ENCODE peak calls at places on chromosomes 3 and 15, in four cellular contexts. J is HepG2, U is K562, O is GM12878. C is an unnamed sample.

GRCh38 chr3:126522363-126522788 is 1.6 kb upstream of the CHST13 start:
- DNase-seq in U (peak), O (no peak), J (peak), C (peak)

GRCh38 chr3:196835081-196835480 is 32.6 kb upstream of the SENP5 start:
- DNase-seq in J (peak), U (no peak), O (no peak), C (no peak)

GRCh38 chr3:132504375-132504921 is 87.1 kb downstream of the DNAJC13 start:
- DNase-seq in U (no peak), J (no peak), O (no peak), C (no peak)

GRCh38 chr3:148998715-148999413 is 7.5 kb downstream of the GYG1 start:
- DNase-seq in U (no peak), J (no peak), O (no peak), C (no peak)

GRCh38 chr3:79423417-79423816 is 344.4 kb downstream of the ROBO1 start:
- DNase-seq in O (no peak), J (no peak), U (no peak), C (no peak)

GRCh38 chr3:13259831-13260230 is 160.3 kb downstream of the NUP210 start:
- DNase-seq in O (no peak), U (no peak), J (no peak), C (no peak)

GRCh38 chr3:123292321-123293310 is 90.9 kb downstream of the SEC22A start:
- DNase-seq in U (no peak), O (no peak), J (no peak), C (no peak)

GRCh38 chr3:66609660-66610547 is 109.1 kb upstream of the LRIG1 start:
- DNase-seq in J (no peak), O (no peak), U (no peak), C (no peak)

GRCh38 chr3:103690536-103690935 is 1255.7 kb downstream of the ZPLD1 start:
- DNase-seq in U (no peak), J (no peak), O (no peak), C (no peak)

GRCh38 chr3:8503461-8503860 is 1.8 kb downstream of the LMCD1 start:
- DNase-seq in O (no peak), U (no peak), J (no peak), C (no peak)

GRCh38 chr3:141546586-141546985 is 59.8 kb downstream of the RASA2 start:
- DNase-seq in J (no peak), U (no peak), O (no peak), C (no peak)

GRCh38 chr3:62558549-62559112 is 185.3 kb upstream of the FEZF2 start:
- DNase-seq in J (peak), O (no peak), U (peak), C (peak)

GRCh38 chr3:128493221-128494151 is 485 bp upstream of the GATA2 start:
- DNase-seq in O (no peak), J (no peak), U (peak), C (no peak)

GRCh38 chr15:48645558-48646330 is at the start of gene FBN1:
- DNase-seq in U (no peak), J (peak), O (peak), C (peak)

GRCh38 chr3:123093696-123094095 is 26.9 kb downstream of the PDIA5 start:
- DNase-seq in U (no peak), J (no peak), O (no peak), C (no peak)

GRCh38 chr3:191972714-191973398 is 511.9 kb downstream of the PYDC2 start:
- DNase-seq in J (no peak), U (no peak), O (no peak), C (no peak)

GRCh38 chr3:12308517-12308916 is 19.6 kb downstream of the PPARG start:
- DNase-seq in J (peak), U (no peak), O (peak), C (no peak)

GRCh38 chr3:72052841-72053409 is 268.0 kb upstream of the PROK2 start:
- DNase-seq in U (peak), J (no peak), O (no peak), C (no peak)

GRCh38 chr3:11498646-11499045 is 145.1 kb downstream of the VGLL4 start:
- DNase-seq in U (no peak), J (peak), O (no peak), C (no peak)

GRCh38 chr15:97126556-97127233 is 796.2 kb downstream of the NR2F2 start:
- DNase-seq in O (no peak), J (no peak), U (no peak), C (peak)

GRCh38 chr3:55180161-55180560 is 252.3 kb upstream of the LRTM1 start:
- DNase-seq in J (no peak), U (no peak), O (no peak), C (no peak)

GRCh38 chr3:29335438-29335837 is 54.6 kb downstream of the RBMS3 start:
- DNase-seq in O (no peak), J (no peak), U (no peak), C (peak)

GRCh38 chr15:99605490-99605931 is 39.7 kb downstream of the MEF2A start:
- DNase-seq in J (no peak), O (no peak), U (no peak), C (no peak)

GRCh38 chr15:78070049-78070698 is 7.3 kb downstream of the TBC1D2B start:
- DNase-seq in O (no peak), U (no peak), J (no peak), C (no peak)

GRCh38 chr3:25433868-25434267 is 5.8 kb downstream of the RARB start:
- DNase-seq in J (no peak), U (peak), O (no peak), C (no peak)

GRCh38 chr15:24054547-24055245 is 367.6 kb upstream of the NDN start:
- DNase-seq in O (no peak), U (no peak), J (no peak), C (no peak)

GRCh38 chr3:32374788-32375595 is 16.7 kb upstream of the CMTM7 start:
- DNase-seq in J (peak), O (peak), U (peak), C (peak)

GRCh38 chr3:113138839-113139743 is 72.3 kb upstream of the BOC start:
- DNase-seq in U (no peak), J (no peak), O (no peak), C (no peak)

GRCh38 chr3:113136529-113136928 is 74.8 kb upstream of the BOC start:
- DNase-seq in U (no peak), O (no peak), J (no peak), C (no peak)

GRCh38 chr3:113140876-113141275 is 70.5 kb upstream of the BOC start:
- DNase-seq in O (no peak), U (no peak), J (no peak), C (no peak)

GRCh38 chr3:113132571-113132996 is 78.8 kb upstream of the BOC start:
- DNase-seq in J (peak), U (no peak), O (no peak), C (no peak)

DNA sequence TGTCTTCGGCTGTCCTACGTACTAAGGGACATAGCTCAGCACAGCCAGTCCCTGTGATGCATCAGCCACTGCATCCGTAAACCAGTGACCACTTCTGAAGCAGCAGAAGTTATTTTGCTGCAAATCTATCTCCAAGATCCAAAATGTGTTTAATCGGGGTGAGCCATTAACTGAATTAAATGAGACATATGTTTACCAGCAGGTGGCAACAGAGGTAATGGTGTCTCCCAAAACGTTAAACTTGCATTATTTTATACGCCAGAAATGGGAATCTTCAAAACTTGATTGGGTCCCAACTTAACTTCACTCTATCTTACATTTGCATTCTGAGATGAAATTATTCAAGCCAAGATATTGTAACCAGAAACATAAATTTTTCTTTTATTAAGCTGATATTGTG is 75.3 kb upstream of the BOC start:
- DNase-seq in O (no peak), U (no peak), J (no peak), C (no peak)
- TF ChIP-seq SP1 in O (no peak), U (no peak), J (no peak), C (no peak)

GRCh38 chr15:82894971-82895520 is 57.5 kb downstream of the HOMER2 start:
- DNase-seq in J (no peak), O (no peak), U (no peak), C (no peak)
- TF ChIP-seq BHLHE40 in J (no peak), O (no peak), U (no peak), C (no peak)

GRCh38 chr3:58042947-58043707 is 34.9 kb downstream of the FLNB start:
- DNase-seq in J (no peak), U (no peak), O (no peak), C (no peak)

GRCh38 chr3:58041826-58042324 is 33.7 kb downstream of the FLNB start:
- DNase-seq in U (no peak), O (peak), J (peak), C (no peak)

GRCh38 chr3:58045084-58045483 is 36.9 kb downstream of the FLNB start:
- DNase-seq in U (no peak), O (no peak), J (no peak), C (no peak)

GRCh38 chr3:58044656-58045055 is 36.4 kb downstream of the FLNB start:
- DNase-seq in O (no peak), U (no peak), J (no peak), C (no peak)

GRCh38 chr3:58043933-58044332 is 35.7 kb downstream of the FLNB start:
- DNase-seq in J (no peak), U (no peak), O (no peak), C (no peak)
- TF ChIP-seq SP1 in J (no peak), U (no peak), O (no peak), C (no peak)

GRCh38 chr3:23916886-23917815 is at the start of the genes NKIRAS1 and RPL15:
- DNase-seq in J (peak), U (peak), O (peak), C (peak)

GRCh38 chr3:23913182-23913581 is 3.6 kb downstream of the NKIRAS1 start:
- DNase-seq in U (no peak), J (no peak), O (no peak), C (no peak)

GRCh38 chr3:23913873-23914743 is 2.7 kb downstream of the NKIRAS1 start:
- DNase-seq in O (no peak), J (no peak), U (no peak), C (no peak)

GRCh38 chr3:23915537-23916108 is 1.2 kb downstream of the NKIRAS1 start:
- DNase-seq in U (no peak), J (peak), O (no peak), C (peak)

DNA sequence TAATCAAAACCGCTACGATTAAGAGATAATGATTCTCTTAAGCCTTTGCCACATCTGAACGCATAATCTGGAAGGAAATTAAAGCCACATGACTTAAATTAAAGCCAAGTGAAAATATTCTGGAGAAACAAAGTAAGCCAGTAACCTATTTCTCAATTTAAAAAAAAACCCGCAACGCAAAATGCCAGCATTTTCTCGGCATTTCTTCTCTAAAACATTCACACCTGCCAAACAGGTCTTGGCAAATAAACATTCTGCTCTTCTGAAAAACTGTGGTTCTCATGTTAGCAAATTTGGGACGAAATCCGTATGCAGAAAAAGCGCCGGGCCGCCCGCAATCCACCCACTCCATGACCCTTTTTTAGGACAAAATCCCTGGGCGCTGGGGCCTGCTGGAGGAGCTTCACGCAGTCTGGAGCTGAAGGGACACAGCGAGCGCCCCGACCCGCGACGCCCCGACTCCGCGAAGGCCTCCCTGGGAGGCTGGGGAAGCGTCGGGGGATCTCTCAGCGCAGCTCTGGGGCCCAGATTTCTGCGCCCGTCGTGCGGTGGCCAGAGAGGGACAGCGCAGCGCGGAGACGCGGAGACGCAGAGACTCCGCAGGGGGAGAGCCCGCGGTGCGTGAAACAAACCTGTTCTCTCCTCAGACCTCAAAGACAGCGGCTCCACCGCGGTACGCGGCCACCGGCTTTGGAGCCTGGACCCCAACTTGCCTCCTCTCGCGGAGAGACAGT is 471 bp downstream of the NKIRAS1 start:
- DNase-seq in J (no peak), O (no peak), U (peak), C (no peak)
- TF ChIP-seq BHLHE40 in J (no peak), O (peak), U (no peak), C (no peak)

GRCh38 chr15:54604963-54605362 is 591.8 kb downstream of the RSL24D1 start:
- DNase-seq in U (no peak), O (no peak), J (no peak), C (no peak)
- TF ChIP-seq SP1 in U (no peak), O (no peak), J (no peak), C (no peak)

GRCh38 chr3:106514431-106514830 is 645.6 kb upstream of the CBLB start:
- DNase-seq in U (no peak), O (no peak), J (no peak), C (no peak)

GRCh38 chr3:106512846-106513245 is 644.0 kb upstream of the CBLB start:
- DNase-seq in J (no peak), U (no peak), O (no peak), C (no peak)

GRCh38 chr3:106508331-106508893 is 639.6 kb upstream of the CBLB start:
- DNase-seq in J (no peak), U (no peak), O (no peak), C (no peak)

DNA sequence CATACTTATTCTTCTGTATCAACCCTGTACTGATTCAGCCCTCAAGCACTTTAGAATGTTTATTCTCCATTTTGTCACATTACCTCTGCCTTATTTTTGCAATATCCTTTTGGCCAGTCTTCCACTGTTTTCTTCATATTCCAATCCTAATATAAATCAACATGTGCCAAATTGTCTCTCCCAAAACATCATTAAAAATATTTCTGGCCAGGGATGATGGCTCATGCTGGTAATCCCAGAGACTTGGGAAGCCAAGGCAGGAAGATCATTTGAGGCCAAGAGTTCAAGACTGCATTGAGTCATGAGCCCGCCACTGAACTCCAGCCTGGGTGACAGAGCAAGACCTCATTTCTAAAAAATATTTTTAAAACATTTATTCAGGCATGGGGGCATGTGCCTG is 641.4 kb upstream of the CBLB start:
- DNase-seq in U (no peak), O (no peak), J (no peak), C (no peak)
- TF ChIP-seq BHLHE40 in U (no peak), O (no peak), J (no peak), C (no peak)

DNA sequence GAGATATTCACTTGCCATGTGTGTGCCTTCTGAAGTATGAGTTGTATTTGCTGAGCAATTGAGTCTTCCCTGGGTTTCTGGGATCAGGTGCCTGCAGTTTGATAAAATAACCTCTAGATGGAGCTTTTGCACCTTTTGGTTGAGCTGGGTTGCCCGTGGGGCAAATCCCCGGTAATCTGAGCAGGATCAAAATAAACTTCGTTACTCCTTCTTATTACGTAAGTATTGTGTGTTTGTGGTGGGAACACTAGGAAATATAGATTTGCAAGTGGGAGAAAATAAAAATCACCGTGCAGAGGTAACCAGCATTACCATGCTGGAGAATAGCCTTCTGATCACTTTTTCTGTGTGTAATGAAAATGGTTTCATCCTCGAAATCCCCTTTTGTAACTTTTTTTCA is 277.4 kb upstream of the NR2E3 start:
- DNase-seq in J (peak), U (peak), O (no peak), C (peak)
- TF ChIP-seq SP1 in J (no peak), U (no peak), O (no peak), C (no peak)

GRCh38 chr15:59392299-59392698 is 19.6 kb upstream of the MYO1E start:
- DNase-seq in J (no peak), O (no peak), U (no peak), C (no peak)

GRCh38 chr15:59398220-59398619 is 25.5 kb upstream of the MYO1E start:
- DNase-seq in U (no peak), O (no peak), J (no peak), C (no peak)

GRCh38 chr15:59396211-59396610 is 23.5 kb upstream of the MYO1E start:
- DNase-seq in O (no peak), J (no peak), U (no peak), C (no peak)

GRCh38 chr15:59396660-59397059 is 24.0 kb upstream of the MYO1E start:
- DNase-seq in O (no peak), J (no peak), U (no peak), C (no peak)

DNA sequence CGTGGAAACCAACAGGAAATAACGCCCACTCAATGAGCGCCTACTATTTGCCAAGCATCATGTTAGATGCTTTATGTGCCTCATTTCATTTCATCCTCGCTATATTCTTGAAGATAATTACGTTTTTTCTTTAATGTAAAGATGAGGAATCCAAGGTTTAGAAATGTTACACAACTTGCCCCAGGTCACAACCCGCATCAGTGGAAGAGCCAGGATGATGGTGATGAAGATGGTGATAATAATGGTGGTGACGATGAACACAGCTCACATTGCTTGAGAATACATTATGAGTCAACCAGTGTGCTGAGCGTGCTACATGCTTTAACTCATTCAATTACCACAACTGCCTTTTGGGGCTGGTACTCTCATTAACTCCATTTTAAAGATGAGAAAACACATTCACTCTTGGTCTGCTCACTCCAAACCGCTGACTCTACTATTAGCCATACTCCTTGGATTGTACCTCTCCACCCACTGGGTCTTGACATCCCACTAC is 21.5 kb upstream of the MYO1E start:
- DNase-seq in J (no peak), O (no peak), U (no peak), C (no peak)
- TF ChIP-seq BHLHE40 in J (no peak), O (no peak), U (no peak), C (no peak)

DNA sequence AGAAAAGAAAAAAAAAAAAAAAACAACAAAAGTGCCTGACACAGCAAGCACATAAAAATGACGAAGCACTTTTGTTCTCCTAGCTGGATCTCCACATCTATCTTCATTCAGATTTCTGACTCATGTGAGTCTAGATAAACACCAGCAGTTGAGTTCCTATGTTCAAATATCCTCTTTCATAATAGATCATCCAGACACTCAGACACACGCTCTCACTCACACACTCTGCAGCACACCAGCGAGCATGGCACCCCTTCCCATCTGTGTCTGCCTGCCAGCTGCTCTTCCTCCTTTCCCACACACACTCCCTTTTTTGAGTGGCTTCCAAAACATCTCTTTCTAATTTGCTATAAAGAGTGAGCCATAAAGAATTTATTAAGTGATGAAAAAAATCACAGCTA is 19.8 kb upstream of the CELF6 start:
- DNase-seq in O (no peak), J (peak), U (no peak), C (no peak)
- TF ChIP-seq SP1 in O (no peak), J (no peak), U (no peak), C (no peak)

GRCh38 chr3:138862531-138862923 is 27.8 kb upstream of the PIK3CB start:
- DNase-seq in O (no peak), U (no peak), J (no peak), C (no peak)
- TF ChIP-seq BHLHE40 in O (no peak), U (no peak), J (no peak), C (no peak)